ENCODE peak calls at places on chromosomes 12 and 14, in ten cellular contexts. H is GM03348; P is M059J; Q is NCI-H1436; O is B cell; X is activated CD4-positive, alpha-beta T cell treated with anti-CD3 and anti-CD28 coated beads, Interleukin-2, amount 50 U/mL, for 48 hours; M is myocyte; Z is glutamatergic neuron; B is trophoblast cell; K is HFFc6. A is an unnamed sample.

GRCh38 chr12:69239922-69240624 is 704 bp downstream of the CPSF6 start:
- DNase-seq in H (peak), P (peak), B (peak), Z (peak), Q (peak), X (peak), O (peak), M (peak), K (no peak), A (peak)

GRCh38 chr12:132146772-132147422 is 2.6 kb downstream of the NOC4L start:
- DNase-seq in O (no peak), X (no peak), H (no peak), P (no peak), M (no peak), Z (no peak), B (no peak), K (no peak), Q (no peak), A (no peak)

GRCh38 chr12:102888511-102888910 is 28.5 kb downstream of the PAH start:
- DNase-seq in O (no peak), Q (no peak), B (no peak), M (no peak), P (no peak), K (no peak), H (no peak), Z (no peak), X (no peak), A (no peak)

GRCh38 chr12:112979281-112979680 is 962 bp downstream of the OAS2 start:
- DNase-seq in H (no peak), K (no peak), O (no peak), P (peak), Q (no peak), X (peak), B (no peak), M (no peak), Z (no peak), A (no peak)

GRCh38 chr14:98210045-98210678 is 1061.8 kb downstream of the BCL11B start:
- DNase-seq in B (no peak), P (no peak), H (no peak), O (no peak), M (no peak), Q (no peak), K (no peak), X (peak), Z (no peak), A (no peak)

GRCh38 chr12:88388566-88389269 is 191.6 kb downstream of the KITLG start:
- DNase-seq in K (peak), Q (no peak), O (no peak), H (peak), Z (no peak), M (peak), X (no peak), P (peak), B (no peak), A (no peak)

GRCh38 chr14:31968912-31969311 is 108.2 kb upstream of the ARHGAP5 start:
- DNase-seq in K (no peak), O (no peak), P (no peak), B (no peak), Q (no peak), M (peak), Z (no peak), X (no peak), H (no peak), A (no peak)

GRCh38 chr12:22500100-22500499 is 44.2 kb downstream of the C2CD5 start:
- DNase-seq in X (no peak), Q (no peak), B (no peak), P (no peak), Z (no peak), K (no peak), H (no peak), M (no peak), O (no peak), A (no peak)

GRCh38 chr14:68544150-68544892 is 248.5 kb downstream of the ZFP36L1 start:
- DNase-seq in M (peak), P (peak), Q (no peak), Z (no peak), O (no peak), B (no peak), H (peak), K (peak), X (no peak), A (no peak)

A was measured in dorsolateral prefrontal cortex.